ENCODE peak calls at places on chromosomes 11 and 22, in six cellular contexts. Q, O, B, G, X and P are unnamed samples.

GRCh38 chr11:67732045-67732787 is 57.8 kb upstream of the ALDH3B2 start:
- DNase-seq in Q (peak; percentile 32), O (peak; percentile 7), B (peak; percentile 52), G (peak; percentile 58), X (peak; percentile 4), P (no peak)

GRCh38 chr11:103877221-103877620 is 159.2 kb upstream of the DDI1 start:
- DNase-seq in Q (peak; percentile 14), O (peak; percentile 20), B (peak; percentile 13), G (no peak), X (no peak), P (no peak)

GRCh38 chr22:21450858-21451331 is 16.3 kb upstream of the TMEM191C start:
- DNase-seq in Q (no peak), O (no peak), B (no peak), G (no peak), X (no peak), P (no peak)

GRCh38 chr22:28896611-28897010 is 13.2 kb downstream of the ZNRF3 start:
- DNase-seq in Q (peak; percentile 7), O (no peak), B (no peak), G (no peak), X (no peak), P (no peak)

GRCh38 chr22:27879923-27880322 is 39.1 kb downstream of the PITPNB start:
- DNase-seq in Q (peak; percentile 49), O (peak; percentile 76), B (peak; percentile 50), G (peak; percentile 69), X (peak; percentile 13), P (peak; percentile 39)

GRCh38 chr11:132960273-132960672 is 572.0 kb downstream of the OPCML start:
- DNase-seq in Q (no peak), O (no peak), B (no peak), G (no peak), X (no peak), P (no peak)

GRCh38 chr11:109972939-109973338 is 120.3 kb upstream of the ZC3H12C start:
- DNase-seq in Q (no peak), O (peak; percentile 27), B (no peak), G (no peak), X (no peak), P (no peak)

GRCh38 chr11:17185938-17186337 is 21.8 kb downstream of the PIK3C2A start:
- DNase-seq in Q (no peak), O (no peak), B (no peak), G (peak; percentile 21), X (no peak), P (no peak)

GRCh38 chr11:92008249-92008648 is 216.4 kb upstream of the FAT3 start:
- DNase-seq in Q (no peak), O (no peak), B (no peak), G (no peak), X (no peak), P (no peak)

GRCh38 chr11:111403021-111403725 is 24.1 kb upstream of the POU2AF1 start:
- DNase-seq in Q (no peak), O (no peak), B (no peak), G (no peak), X (no peak), P (no peak)

DNA sequence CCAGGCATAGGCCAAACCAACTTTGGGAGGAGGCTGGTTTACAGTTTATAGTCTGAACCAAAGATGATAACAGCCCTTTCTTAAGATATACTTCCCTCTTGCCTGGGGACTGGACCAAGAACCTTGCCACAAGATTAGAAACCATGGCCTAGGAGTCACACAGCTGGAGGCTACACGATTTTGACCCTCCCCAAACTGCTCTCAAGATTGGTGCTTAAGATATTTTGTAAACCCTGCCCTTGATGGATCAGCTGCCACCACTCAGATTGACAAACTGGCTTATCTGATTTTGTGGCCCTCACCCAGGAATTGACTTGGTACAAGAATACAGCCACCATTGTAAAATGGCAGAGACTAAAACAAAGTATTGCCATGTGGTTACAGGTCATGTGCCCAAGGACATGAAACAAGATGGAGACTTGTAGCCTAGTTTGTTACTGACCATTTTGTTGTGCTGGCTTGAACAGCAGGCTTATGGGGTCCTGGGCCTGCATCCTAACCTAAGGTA is 17.4 kb upstream of the EI24 start:
- DNase-seq in Q (no peak), O (no peak), B (no peak), G (no peak), X (no peak), P (no peak)
- TF ChIP-seq EZH2phosphoT487 in Q (no peak), O (no peak), B (no peak), G (no peak), X (no peak), P (no peak)

GRCh38 chr11:114604886-114605285 is 9.3 kb upstream of the NXPE4 start:
- DNase-seq in Q (no peak), O (no peak), B (no peak), G (no peak), X (no peak), P (no peak)
- H3K9me3 ChIP-seq in Q (no peaks in the 10 kb centered on the region), O (no peaks in the 10 kb centered on the region), B (no peaks in the 10 kb centered on the region), G (peaks cover 2% of the 10 kb centered on the region), X (no peaks in the 10 kb centered on the region), P (no peaks in the 10 kb centered on the region)

GRCh38 chr11:47390084-47390760 is 11.9 kb upstream of the SPI1 start:
- DNase-seq in Q (no peak), O (no peak), B (no peak), G (no peak), X (no peak), P (no peak)

GRCh38 chr11:47391077-47391583 is 12.8 kb upstream of the SPI1 start:
- DNase-seq in Q (no peak), O (no peak), B (no peak), G (no peak), X (no peak), P (no peak)

GRCh38 chr11:47389577-47390072 is 11.3 kb upstream of the SPI1 start:
- DNase-seq in Q (no peak), O (no peak), B (no peak), G (no peak), X (no peak), P (no peak)

GRCh38 chr11:47388697-47389576 is 10.6 kb upstream of the SPI1 start:
- DNase-seq in Q (no peak), O (no peak), B (no peak), G (no peak), X (no peak), P (no peak)

DNA sequence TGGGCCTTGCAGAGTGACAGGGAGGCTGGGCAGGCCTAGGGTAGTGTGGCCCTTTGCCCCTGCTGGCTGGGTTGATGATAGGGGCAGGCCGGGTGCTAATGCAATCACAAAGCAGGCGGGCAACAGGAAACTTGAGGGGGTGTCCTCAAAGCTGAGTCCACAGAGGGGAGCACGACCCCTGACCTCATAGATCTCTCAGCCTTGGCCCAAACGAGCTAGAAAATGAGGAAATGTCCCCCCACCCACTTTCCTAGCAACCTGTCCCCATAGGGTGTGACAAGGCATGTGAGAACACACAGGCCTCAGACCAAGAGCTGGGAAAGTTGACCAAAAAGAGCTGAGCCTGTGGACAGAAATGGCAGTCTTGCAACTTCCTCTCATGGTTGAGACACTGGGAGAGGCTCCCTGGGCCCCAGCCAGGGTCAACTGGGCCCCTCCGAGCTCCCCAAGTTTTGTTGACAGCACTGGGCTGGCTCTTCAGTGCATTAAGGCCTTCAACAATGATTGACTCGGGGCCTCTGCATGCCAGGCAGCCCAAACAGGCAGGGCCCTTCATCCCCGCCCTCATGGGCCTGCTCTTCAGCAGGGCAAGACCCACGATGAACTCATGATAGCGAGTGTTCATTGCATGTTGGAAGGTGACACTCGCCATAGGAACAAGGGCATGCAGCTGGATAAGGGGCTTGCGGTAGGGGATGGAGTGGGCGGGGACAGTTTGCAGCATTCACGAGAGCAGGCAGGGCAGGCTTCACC is 9.8 kb upstream of the SPI1 start:
- DNase-seq in Q (no peak), O (no peak), B (no peak), G (no peak), X (no peak), P (no peak)
- TF ChIP-seq EZH2 in Q (no peak), O (no peak), B (no peak), G (no peak), X (no peak), P (no peak)

DNA sequence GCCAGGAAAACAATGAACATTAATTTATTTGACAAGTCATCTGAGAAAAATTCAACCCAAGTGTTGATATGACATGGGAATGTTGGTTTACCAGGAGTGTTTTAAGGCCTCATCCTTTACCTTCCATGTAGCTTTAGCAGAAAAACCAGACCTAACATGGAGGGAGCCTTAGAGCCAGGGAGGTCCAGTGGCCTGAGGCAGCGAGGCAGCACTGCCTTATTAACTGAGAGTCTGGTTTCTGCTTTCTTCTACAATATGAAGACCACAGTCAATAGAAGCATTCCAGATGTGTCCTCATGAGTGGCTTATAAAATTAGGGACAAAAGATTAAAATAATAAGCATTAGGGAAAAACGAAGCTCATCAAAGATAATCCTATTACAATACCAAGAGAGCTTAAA is 61.5 kb downstream of the DKK3 start:
- DNase-seq in Q (no peak), O (no peak), B (no peak), G (no peak), X (no peak), P (no peak)
- TF ChIP-seq EZH2phosphoT487 in Q (no peak), O (no peak), B (no peak), G (no peak), X (no peak), P (no peak)

GRCh38 chr11:58770627-58771457 is 39.1 kb upstream of the GLYAT start:
- DNase-seq in Q (peak; percentile 99), O (peak; percentile 91), B (no peak), G (no peak), X (peak; percentile 67), P (no peak)
- H3K9me3 ChIP-seq in Q (no peaks in the 10 kb centered on the region), O (no peaks in the 10 kb centered on the region), B (no peaks in the 10 kb centered on the region), G (peaks cover 6% of the 10 kb centered on the region), X (no peaks in the 10 kb centered on the region), P (no peaks in the 10 kb centered on the region)

GRCh38 chr11:82732348-82732733 is 1.3 kb downstream of the FAM181B start:
- DNase-seq in Q (no peak), O (no peak), B (peak; percentile 16), G (peak; percentile 50), X (no peak), P (no peak)

GRCh38 chr11:82733444-82734119 is at the start of gene FAM181B:
- DNase-seq in Q (no peak), O (peak; percentile 44), B (peak; percentile 82), G (peak; percentile 93), X (no peak), P (no peak)

GRCh38 chr11:82731691-82732277 is 1.9 kb downstream of the FAM181B start:
- DNase-seq in Q (no peak), O (no peak), B (no peak), G (peak; percentile 30), X (no peak), P (no peak)

GRCh38 chr11:82732734-82733443 is 775 bp downstream of the FAM181B start:
- DNase-seq in Q (no peak), O (peak; percentile 18), B (peak; percentile 51), G (peak; percentile 57), X (no peak), P (no peak)

GRCh38 chr11:82734120-82734479 is 436 bp upstream of the FAM181B start:
- DNase-seq in Q (no peak), O (no peak), B (no peak), G (no peak), X (no peak), P (no peak)
- TF ChIP-seq EZH2 in Q (no peak), O (peak; percentile 7), B (no peak), G (no peak), X (no peak), P (no peak)